ENCODE peak calls at places on chromosomes 7 and 10, in nine cellular contexts. One of them, this sample, is unnamed.
A peak's percentile ranks its signal among the peaks of the same experiment; 100 is the strongest.

GRCh38 chr10:128097783-128098182 is 28.4 kb downstream of the MKI67 start:
- DNase-seq in breast epithelium: no peak
- DNase-seq in stimulated activated CD8-positive, alpha-beta memory T cell treated with anti-CD3 and anti-CD28 coated beads, Interleukin-15, amount 100 ng/mL, for 1 hour: no peak
- DNase-seq in iPS DF 19.7: no peak
- DNase-seq in heart right ventricle: no peak
- DNase-seq in astrocyte of the hippocampus: peak; percentile 28
- DNase-seq in RWPE1: no peak
- DNase-seq in EL: peak; percentile 33
- DNase-seq in dermis microvascular lymphatic vessel endothelial cell: peak; percentile 33
- DNase-seq in this sample: no peak

GRCh38 chr10:44071479-44071878 is 313.4 kb downstream of the CXCL12 start:
- DNase-seq in breast epithelium: no peak
- DNase-seq in stimulated activated CD8-positive, alpha-beta memory T cell treated with anti-CD3 and anti-CD28 coated beads, Interleukin-15, amount 100 ng/mL, for 1 hour: no peak
- DNase-seq in iPS DF 19.7: no peak
- DNase-seq in heart right ventricle: no peak
- DNase-seq in astrocyte of the hippocampus: peak; percentile 78
- DNase-seq in RWPE1: no peak
- DNase-seq in EL: peak; percentile 66
- DNase-seq in dermis microvascular lymphatic vessel endothelial cell: no peak
- DNase-seq in this sample: no peak

GRCh38 chr10:67471022-67471421 is 225.0 kb downstream of the CTNNA3 start:
- DNase-seq in breast epithelium: no peak
- DNase-seq in stimulated activated CD8-positive, alpha-beta memory T cell treated with anti-CD3 and anti-CD28 coated beads, Interleukin-15, amount 100 ng/mL, for 1 hour: no peak
- DNase-seq in iPS DF 19.7: no peak
- DNase-seq in heart right ventricle: no peak
- DNase-seq in astrocyte of the hippocampus: no peak
- DNase-seq in RWPE1: no peak
- DNase-seq in EL: no peak
- DNase-seq in dermis microvascular lymphatic vessel endothelial cell: no peak
- DNase-seq in this sample: no peak

GRCh38 chr7:118327179-118327578 is 102.7 kb downstream of the ANKRD7 start:
- DNase-seq in breast epithelium: no peak
- DNase-seq in stimulated activated CD8-positive, alpha-beta memory T cell treated with anti-CD3 and anti-CD28 coated beads, Interleukin-15, amount 100 ng/mL, for 1 hour: no peak
- DNase-seq in iPS DF 19.7: no peak
- DNase-seq in heart right ventricle: no peak
- DNase-seq in astrocyte of the hippocampus: no peak
- DNase-seq in RWPE1: no peak
- DNase-seq in EL: no peak
- DNase-seq in dermis microvascular lymphatic vessel endothelial cell: no peak
- DNase-seq in this sample: no peak

GRCh38 chr7:31747553-31747952 is 60.5 kb downstream of the PPP1R17 start:
- DNase-seq in breast epithelium: no peak
- DNase-seq in stimulated activated CD8-positive, alpha-beta memory T cell treated with anti-CD3 and anti-CD28 coated beads, Interleukin-15, amount 100 ng/mL, for 1 hour: no peak
- DNase-seq in iPS DF 19.7: no peak
- DNase-seq in heart right ventricle: no peak
- DNase-seq in astrocyte of the hippocampus: no peak
- DNase-seq in RWPE1: peak; percentile 51
- DNase-seq in EL: peak; percentile 40
- DNase-seq in dermis microvascular lymphatic vessel endothelial cell: no peak
- DNase-seq in this sample: no peak

GRCh38 chr10:45198596-45199379 is 116.6 kb downstream of the OR13A1 start:
- DNase-seq in breast epithelium: no peak
- DNase-seq in stimulated activated CD8-positive, alpha-beta memory T cell treated with anti-CD3 and anti-CD28 coated beads, Interleukin-15, amount 100 ng/mL, for 1 hour: no peak
- DNase-seq in iPS DF 19.7: no peak
- DNase-seq in heart right ventricle: peak; percentile 9
- DNase-seq in astrocyte of the hippocampus: no peak
- DNase-seq in RWPE1: no peak
- DNase-seq in EL: no peak
- DNase-seq in dermis microvascular lymphatic vessel endothelial cell: no peak
- DNase-seq in this sample: no peak

GRCh38 chr10:79299397-79300370 is 47.6 kb upstream of the PPIF start:
- DNase-seq in breast epithelium: no peak
- DNase-seq in stimulated activated CD8-positive, alpha-beta memory T cell treated with anti-CD3 and anti-CD28 coated beads, Interleukin-15, amount 100 ng/mL, for 1 hour: no peak
- DNase-seq in iPS DF 19.7: no peak
- DNase-seq in heart right ventricle: no peak
- DNase-seq in astrocyte of the hippocampus: peak; percentile 89
- DNase-seq in RWPE1: peak; percentile 35
- DNase-seq in EL: peak; percentile 97
- DNase-seq in dermis microvascular lymphatic vessel endothelial cell: peak; percentile 16
- DNase-seq in this sample: no peak

GRCh38 chr10:15345450-15345849 is 25.6 kb downstream of the FAM171A1 start:
- DNase-seq in breast epithelium: no peak
- DNase-seq in stimulated activated CD8-positive, alpha-beta memory T cell treated with anti-CD3 and anti-CD28 coated beads, Interleukin-15, amount 100 ng/mL, for 1 hour: no peak
- DNase-seq in iPS DF 19.7: no peak
- DNase-seq in heart right ventricle: no peak
- DNase-seq in astrocyte of the hippocampus: no peak
- DNase-seq in RWPE1: no peak
- DNase-seq in EL: no peak
- DNase-seq in dermis microvascular lymphatic vessel endothelial cell: no peak
- DNase-seq in this sample: no peak

GRCh38 chr10:26881600-26882331 is 21.0 kb upstream of the ABI1 start:
- DNase-seq in breast epithelium: no peak
- DNase-seq in stimulated activated CD8-positive, alpha-beta memory T cell treated with anti-CD3 and anti-CD28 coated beads, Interleukin-15, amount 100 ng/mL, for 1 hour: no peak
- DNase-seq in iPS DF 19.7: peak; percentile 47
- DNase-seq in heart right ventricle: no peak
- DNase-seq in astrocyte of the hippocampus: peak; percentile 72
- DNase-seq in RWPE1: peak; percentile 63
- DNase-seq in EL: peak; percentile 60
- DNase-seq in dermis microvascular lymphatic vessel endothelial cell: peak; percentile 74
- DNase-seq in this sample: no peak

GRCh38 chr10:113132651-113133088 is 182.6 kb downstream of the TCF7L2 start:
- DNase-seq in breast epithelium: no peak
- DNase-seq in stimulated activated CD8-positive, alpha-beta memory T cell treated with anti-CD3 and anti-CD28 coated beads, Interleukin-15, amount 100 ng/mL, for 1 hour: no peak
- DNase-seq in iPS DF 19.7: no peak
- DNase-seq in heart right ventricle: no peak
- DNase-seq in astrocyte of the hippocampus: peak; percentile 28
- DNase-seq in RWPE1: no peak
- DNase-seq in EL: no peak
- DNase-seq in dermis microvascular lymphatic vessel endothelial cell: no peak
- DNase-seq in this sample: no peak

GRCh38 chr7:39333701-39334100 is 232.5 kb upstream of the YAE1 start:
- DNase-seq in breast epithelium: no peak
- DNase-seq in stimulated activated CD8-positive, alpha-beta memory T cell treated with anti-CD3 and anti-CD28 coated beads, Interleukin-15, amount 100 ng/mL, for 1 hour: no peak
- DNase-seq in iPS DF 19.7: peak; percentile 67
- DNase-seq in heart right ventricle: no peak
- DNase-seq in astrocyte of the hippocampus: no peak
- DNase-seq in RWPE1: no peak
- DNase-seq in EL: no peak
- DNase-seq in dermis microvascular lymphatic vessel endothelial cell: no peak
- DNase-seq in this sample: no peak

GRCh38 chr10:101229275-101230184 is at the start of gene LBX1:
- DNase-seq in breast epithelium: no peak
- DNase-seq in stimulated activated CD8-positive, alpha-beta memory T cell treated with anti-CD3 and anti-CD28 coated beads, Interleukin-15, amount 100 ng/mL, for 1 hour: no peak
- DNase-seq in iPS DF 19.7: no peak
- DNase-seq in heart right ventricle: no peak
- DNase-seq in astrocyte of the hippocampus: peak; percentile 18
- DNase-seq in RWPE1: no peak
- DNase-seq in EL: no peak
- DNase-seq in dermis microvascular lymphatic vessel endothelial cell: no peak
- DNase-seq in this sample: no peak

GRCh38 chr10:283916-284356 is 148.7 kb downstream of the ZMYND11 start:
- DNase-seq in breast epithelium: no peak
- DNase-seq in stimulated activated CD8-positive, alpha-beta memory T cell treated with anti-CD3 and anti-CD28 coated beads, Interleukin-15, amount 100 ng/mL, for 1 hour: no peak
- DNase-seq in iPS DF 19.7: no peak
- DNase-seq in heart right ventricle: no peak
- DNase-seq in astrocyte of the hippocampus: no peak
- DNase-seq in RWPE1: no peak
- DNase-seq in EL: no peak
- DNase-seq in dermis microvascular lymphatic vessel endothelial cell: no peak
- DNase-seq in this sample: peak; percentile 58

GRCh38 chr10:8073696-8074416 is 19.4 kb downstream of the GATA3 start:
- DNase-seq in breast epithelium: no peak
- DNase-seq in stimulated activated CD8-positive, alpha-beta memory T cell treated with anti-CD3 and anti-CD28 coated beads, Interleukin-15, amount 100 ng/mL, for 1 hour: no peak
- DNase-seq in iPS DF 19.7: no peak
- DNase-seq in heart right ventricle: no peak
- DNase-seq in astrocyte of the hippocampus: peak; percentile 25
- DNase-seq in RWPE1: no peak
- DNase-seq in EL: peak; percentile 44
- DNase-seq in dermis microvascular lymphatic vessel endothelial cell: no peak
- DNase-seq in this sample: no peak

GRCh38 chr7:134175724-134176350 is 48.7 kb downstream of the LRGUK start:
- DNase-seq in breast epithelium: no peak
- DNase-seq in stimulated activated CD8-positive, alpha-beta memory T cell treated with anti-CD3 and anti-CD28 coated beads, Interleukin-15, amount 100 ng/mL, for 1 hour: no peak
- DNase-seq in iPS DF 19.7: no peak
- DNase-seq in heart right ventricle: no peak
- DNase-seq in astrocyte of the hippocampus: no peak
- DNase-seq in RWPE1: no peak
- DNase-seq in EL: peak; percentile 16
- DNase-seq in dermis microvascular lymphatic vessel endothelial cell: no peak
- DNase-seq in this sample: no peak

GRCh38 chr7:50792342-50793114 is 9.8 kb upstream of the GRB10 start:
- DNase-seq in breast epithelium: no peak
- DNase-seq in stimulated activated CD8-positive, alpha-beta memory T cell treated with anti-CD3 and anti-CD28 coated beads, Interleukin-15, amount 100 ng/mL, for 1 hour: no peak
- DNase-seq in iPS DF 19.7: no peak
- DNase-seq in heart right ventricle: peak; percentile 44
- DNase-seq in astrocyte of the hippocampus: peak; percentile 87
- DNase-seq in RWPE1: no peak
- DNase-seq in EL: peak; percentile 70
- DNase-seq in dermis microvascular lymphatic vessel endothelial cell: peak; percentile 55
- DNase-seq in this sample: no peak

This sample was measured in stimulated activated naive CD4-positive, alpha-beta T cell treated with Interleukin-2 at 50 U/mL for 16 hours.